ENCODE peak calls at places on chromosomes 13 and 19, in five cellular contexts. G is transverse colon, Q is H1, R is GM12892, H is GM12878. M is an unnamed sample.

GRCh38 chr19:2054763-2055162 is 3.7 kb upstream of the MKNK2 start:
- DNase-seq in G (peak), Q (no peak), R (no peak), H (no peak), M (no peak)

GRCh38 chr19:36489920-36490415 is 607 bp upstream of the ZNF566 start:
- DNase-seq in G (peak), Q (no peak), R (peak), H (peak), M (no peak)

GRCh38 chr13:59677966-59678814 is 485.5 kb downstream of the DIAPH3 start:
- DNase-seq in G (no peak), Q (no peak), R (peak), H (no peak), M (no peak)

GRCh38 chr13:78169386-78169785 is 250.8 kb upstream of the EDNRB start:
- DNase-seq in G (no peak), Q (no peak), R (no peak), H (no peak), M (no peak)

GRCh38 chr19:31054430-31054829 is 294.8 kb downstream of the TSHZ3 start:
- DNase-seq in G (peak), Q (peak), R (no peak), H (no peak), M (peak)

GRCh38 chr13:60009300-60010248 is 154.2 kb downstream of the DIAPH3 start:
- DNase-seq in G (peak), Q (no peak), R (no peak), H (no peak), M (no peak)

GRCh38 chr19:34707661-34708060 is 26.4 kb upstream of the ZNF181 start:
- DNase-seq in G (no peak), Q (no peak), R (no peak), H (no peak), M (no peak)

GRCh38 chr13:113123226-113124150 is 889 bp downstream of the F10 start:
- DNase-seq in G (no peak), Q (no peak), R (no peak), H (no peak), M (no peak)

GRCh38 chr19:8209111-8209964 is at the start of gene CERS4:
- DNase-seq in G (peak), Q (peak), R (peak), H (no peak), M (no peak)

GRCh38 chr13:99959127-99959529 is 12.4 kb downstream of the ZIC5 start:
- DNase-seq in G (no peak), Q (no peak), R (no peak), H (no peak), M (no peak)

GRCh38 chr19:1189419-1189818 is 15.4 kb upstream of the SBNO2 start:
- DNase-seq in G (no peak), Q (no peak), R (no peak), H (no peak), M (no peak)

GRCh38 chr13:25587581-25587980 is 215.8 kb downstream of the ATP8A2 start:
- DNase-seq in G (no peak), Q (no peak), R (no peak), H (no peak), M (no peak)

GRCh38 chr19:2594319-2594718 is 108.2 kb downstream of the GNG7 start:
- DNase-seq in G (no peak), Q (no peak), R (no peak), H (peak), M (no peak)

GRCh38 chr13:30406779-30407416 is 15.4 kb upstream of the UBE2L5 start:
- DNase-seq in G (no peak), Q (no peak), R (no peak), H (no peak), M (no peak)

GRCh38 chr13:40315416-40316064 is 350.9 kb downstream of the FOXO1 start:
- DNase-seq in G (no peak), Q (no peak), R (no peak), H (no peak), M (peak)

GRCh38 chr19:35585844-35586243 is at the start of gene PMIS2:
- DNase-seq in G (no peak), Q (no peak), R (no peak), H (no peak), M (no peak)

GRCh38 chr19:45768644-45769053 is 403 bp downstream of the SIX5 start:
- DNase-seq in G (peak), Q (peak), R (no peak), H (no peak), M (no peak)

GRCh38 chr19:36054733-36055686 is at the start of gene WDR62:
- DNase-seq in G (peak), Q (peak), R (peak), H (peak), M (no peak)

GRCh38 chr19:50230379-50231351 is 27.2 kb downstream of the MYH14 start:
- DNase-seq in G (no peak), Q (peak), R (no peak), H (no peak), M (no peak)

GRCh38 chr13:46383383-46383782 is 3.7 kb downstream of the RUBCNL start:
- DNase-seq in G (no peak), Q (no peak), R (no peak), H (no peak), M (no peak)

GRCh38 chr19:48183356-48183755 is 12.9 kb downstream of the ZSWIM9 start:
- DNase-seq in G (no peak), Q (no peak), R (no peak), H (no peak), M (no peak)

GRCh38 chr13:61727714-61728275 is 312.1 kb upstream of the PCDH20 start:
- DNase-seq in G (no peak), Q (no peak), R (no peak), H (no peak), M (no peak)

GRCh38 chr13:35891973-35892441 is 239.2 kb downstream of the DCLK1 start:
- DNase-seq in G (no peak), Q (no peak), R (no peak), H (no peak), M (no peak)

GRCh38 chr13:38826182-38826813 is 139.4 kb downstream of the FREM2 start:
- DNase-seq in G (no peak), Q (no peak), R (no peak), H (no peak), M (no peak)
- TF ChIP-seq POLR2AphosphoS5 in G (no peak), Q (no peak), R (no peak), H (no peak), M (no peak)

GRCh38 chr13:22091971-22092300 is 421.1 kb downstream of the FGF9 start:
- DNase-seq in G (no peak), Q (no peak), R (no peak), H (no peak), M (no peak)
- TF ChIP-seq POLR2AphosphoS5 in G (no peak), Q (no peak), R (no peak), H (no peak), M (no peak)

GRCh38 chr19:13102416-13102665 is 317 bp downstream of the LYL1 start:
- DNase-seq in G (no peak), Q (no peak), R (no peak), H (no peak), M (no peak)

GRCh38 chr19:13103585-13103923 is 896 bp upstream of the LYL1 start:
- DNase-seq in G (no peak), Q (no peak), R (no peak), H (no peak), M (no peak)

GRCh38 chr19:13102666-13103584 is at the start of gene LYL1:
- DNase-seq in G (peak), Q (peak), R (peak), H (no peak), M (no peak)

GRCh38 chr19:13104848-13105646 is 2.4 kb upstream of the LYL1 start:
- DNase-seq in G (no peak), Q (no peak), R (no peak), H (no peak), M (no peak)

DNA sequence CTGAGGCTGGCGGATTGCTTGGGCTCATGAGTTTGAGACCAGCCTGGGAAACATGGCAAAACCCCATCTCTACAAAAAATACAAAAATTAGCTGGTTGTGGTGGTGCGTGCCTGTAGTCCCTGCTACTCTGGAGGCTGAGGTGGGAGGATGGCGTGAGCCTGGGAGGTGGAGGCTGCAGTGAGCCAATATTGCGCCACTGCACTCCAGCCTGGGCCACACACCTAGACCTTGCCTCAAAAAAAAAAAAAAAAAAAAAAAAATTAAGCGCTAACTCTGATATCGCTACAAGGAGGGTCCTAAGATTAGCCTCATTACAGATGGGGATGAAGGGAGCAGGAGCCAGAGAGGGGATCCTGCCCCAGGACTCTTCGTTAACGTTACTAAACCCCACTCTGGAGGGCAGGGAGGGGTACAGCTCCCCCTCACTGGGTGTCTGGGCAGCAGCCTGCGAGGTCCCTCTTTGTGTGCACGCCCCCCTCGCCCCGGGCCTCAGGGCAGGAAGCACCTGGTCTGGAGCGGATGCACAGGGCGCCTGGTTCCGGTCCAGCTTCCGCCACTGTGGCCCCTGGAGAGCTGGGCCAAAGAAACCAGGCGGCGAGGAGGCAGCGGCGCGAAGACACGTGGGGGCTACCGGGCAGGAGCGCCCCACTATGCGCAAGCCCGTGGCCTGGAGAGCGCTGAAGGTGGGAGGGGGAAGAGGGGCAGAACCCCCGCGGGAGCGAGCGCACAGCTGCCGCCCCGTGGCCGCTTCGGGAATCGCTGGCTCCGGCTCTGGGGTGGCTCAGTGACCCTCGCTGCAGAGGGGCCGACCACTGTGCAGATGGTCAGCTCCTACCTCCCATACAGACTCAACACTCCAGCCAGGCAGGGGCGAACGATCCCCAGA is 1.5 kb upstream of the LYL1 start:
- DNase-seq in G (peak), Q (peak), R (peak), H (no peak), M (no peak)
- TF ChIP-seq POLR2AphosphoS5 in G (peak), Q (no peak), R (no peak), H (no peak), M (peak)

GRCh38 chr13:50126378-50127016 is 111.3 kb downstream of the KCNRG start:
- DNase-seq in G (peak), Q (no peak), R (no peak), H (no peak), M (no peak)

GRCh38 chr13:50125306-50125555 is 110.0 kb downstream of the KCNRG start:
- DNase-seq in G (no peak), Q (no peak), R (no peak), H (no peak), M (no peak)

GRCh38 chr13:50124536-50125305 is 109.5 kb downstream of the KCNRG start:
- DNase-seq in G (peak), Q (peak), R (no peak), H (no peak), M (no peak)

GRCh38 chr13:50127017-50127725 is 111.9 kb downstream of the KCNRG start:
- DNase-seq in G (peak), Q (peak), R (no peak), H (no peak), M (no peak)

GRCh38 chr13:50125556-50126377 is 110.5 kb downstream of the KCNRG start:
- DNase-seq in G (peak), Q (peak), R (no peak), H (no peak), M (peak)
- TF ChIP-seq POLR2AphosphoS5 in G (peak), Q (no peak), R (no peak), H (no peak), M (peak)

GRCh38 chr19:18683109-18683954 is at the start of gene CRTC1:
- DNase-seq in G (peak), Q (peak), R (peak), H (peak), M (no peak)
- TF ChIP-seq POLR2AphosphoS5 in G (peak), Q (peak), R (peak), H (peak), M (peak)